ENCODE peak calls at places on chromosome 20, in five cellular contexts. S, A, D, V and P are unnamed samples.

GRCh38 chr20:63121749-63122405 is 94.1 kb downstream of the YTHDF1 start:
- DNase-seq in D (no peak), A (no peak), V (no peak), S (no peak), P (no peak)

GRCh38 chr20:4082406-4083102 is 67.2 kb upstream of the RNF24 start:
- DNase-seq in S (peak), A (peak), V (peak), D (peak), P (no peak)

GRCh38 chr20:55579802-55580201 is 425.5 kb downstream of the CBLN4 start:
- DNase-seq in S (peak), A (no peak), D (no peak), V (no peak), P (no peak)

GRCh38 chr20:23451956-23452487 is 654 bp downstream of the CST11 start:
- DNase-seq in D (no peak), V (no peak), S (no peak), A (no peak), P (no peak)

GRCh38 chr20:31861346-31862156 is 8.8 kb downstream of the DUSP15 start:
- DNase-seq in S (no peak), D (peak), V (peak), A (peak), P (peak)

GRCh38 chr20:37237656-37238055 is 24.0 kb downstream of the GHRH start:
- DNase-seq in V (no peak), S (no peak), A (no peak), D (no peak), P (no peak)

GRCh38 chr20:42392417-42392816 is 774.2 kb upstream of the CHD6 start:
- DNase-seq in V (no peak), D (no peak), A (no peak), S (no peak), P (no peak)

GRCh38 chr20:41664584-41664983 is 46.4 kb upstream of the CHD6 start:
- DNase-seq in S (no peak), D (peak), V (no peak), A (peak), P (no peak)

GRCh38 chr20:42530855-42531674 is 658.6 kb downstream of the PTPRT start:
- DNase-seq in D (no peak), A (peak), S (no peak), V (no peak), P (peak)

GRCh38 chr20:18279231-18279630 is 9.1 kb upstream of the ZNF133 start:
- DNase-seq in D (no peak), A (no peak), V (no peak), S (no peak), P (no peak)

GRCh38 chr20:8363970-8364733 is 232.1 kb downstream of the PLCB1 start:
- DNase-seq in S (no peak), D (no peak), A (no peak), V (no peak), P (no peak)

GRCh38 chr20:55567826-55568225 is 437.5 kb downstream of the CBLN4 start:
- DNase-seq in A (no peak), S (no peak), V (no peak), D (no peak), P (no peak)

GRCh38 chr20:10004900-10005299 is 29.9 kb upstream of the ANKEF1 start:
- DNase-seq in A (peak), D (no peak), S (no peak), V (no peak), P (no peak)

GRCh38 chr20:45924391-45925261 is 9.9 kb upstream of the PCIF1 start:
- DNase-seq in A (peak), V (no peak), S (peak), D (peak), P (no peak)

GRCh38 chr20:62668441-62669027 is 26.2 kb downstream of the SLCO4A1 start:
- DNase-seq in A (peak), V (peak), D (peak), S (peak), P (peak)

GRCh38 chr20:50980071-50980681 is 21.6 kb downstream of the MOCS3 start:
- DNase-seq in A (peak), S (peak), V (no peak), D (peak), P (no peak)

DNA sequence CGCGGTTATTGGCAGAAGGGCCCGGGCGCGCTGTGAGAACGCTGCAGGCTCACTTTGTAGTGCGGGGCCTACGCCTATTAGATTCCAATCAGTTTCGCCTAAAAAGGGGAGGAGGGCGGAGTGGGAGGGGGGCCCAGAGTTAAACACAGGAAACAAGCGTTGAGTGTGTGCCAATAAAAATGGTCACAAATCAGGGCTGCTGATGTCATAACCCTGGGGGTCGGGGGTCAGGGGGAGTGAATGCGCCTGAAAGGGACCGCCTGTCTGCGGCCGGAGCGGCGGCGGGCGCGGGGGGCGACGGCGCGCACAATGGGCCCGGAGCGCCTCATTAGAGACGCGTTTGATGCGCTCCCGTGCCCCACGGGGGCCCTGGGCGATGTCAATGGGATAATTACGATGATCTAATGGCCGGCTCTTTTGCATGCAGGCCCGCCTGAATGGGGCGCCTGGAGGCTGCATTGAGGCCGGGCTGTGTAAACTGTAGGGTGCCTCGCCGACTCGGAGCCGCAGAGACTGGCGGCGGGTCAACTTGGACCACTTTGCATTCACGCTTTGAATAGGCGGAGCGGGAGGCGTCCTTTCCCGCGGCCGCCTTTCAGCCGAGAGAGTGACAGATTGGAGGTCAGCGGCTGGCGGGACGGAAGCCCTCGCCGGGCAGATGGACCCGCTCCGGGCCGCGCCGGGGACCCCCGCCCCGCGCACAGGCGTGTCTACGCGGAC is 296.0 kb downstream of the TFAP2C start:
- DNase-seq in S (no peak), D (no peak), A (no peak), V (no peak), P (no peak)
- H3K4me3 ChIP-seq in S (no peak), D (no peak), A (peak), V (no peak), P (no peak)

DNA sequence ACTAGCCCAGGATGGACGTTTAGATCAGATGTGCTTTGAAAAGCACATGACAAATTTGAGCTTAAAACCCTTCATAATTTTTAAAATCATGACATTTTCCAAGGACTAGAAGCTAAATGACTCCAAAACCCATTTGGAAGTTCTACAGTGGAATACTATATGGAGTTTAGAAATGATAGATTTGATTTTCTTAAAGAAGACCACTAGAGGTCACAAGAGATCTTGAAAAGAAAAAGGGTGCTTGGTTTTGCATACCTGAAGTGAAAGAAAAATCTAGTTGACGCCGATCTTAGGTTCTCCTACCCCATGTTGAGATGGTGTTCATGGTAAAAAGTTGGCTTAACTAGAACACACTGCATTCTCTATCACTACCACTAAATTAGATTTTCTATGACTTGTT is 31.5 kb downstream of the CFAP61 start:
- DNase-seq in A (peak), V (no peak), D (peak), S (peak), P (no peak)
- TF ChIP-seq CTCF in A (peak), V (peak), D (peak), S (peak), P (peak)

DNA sequence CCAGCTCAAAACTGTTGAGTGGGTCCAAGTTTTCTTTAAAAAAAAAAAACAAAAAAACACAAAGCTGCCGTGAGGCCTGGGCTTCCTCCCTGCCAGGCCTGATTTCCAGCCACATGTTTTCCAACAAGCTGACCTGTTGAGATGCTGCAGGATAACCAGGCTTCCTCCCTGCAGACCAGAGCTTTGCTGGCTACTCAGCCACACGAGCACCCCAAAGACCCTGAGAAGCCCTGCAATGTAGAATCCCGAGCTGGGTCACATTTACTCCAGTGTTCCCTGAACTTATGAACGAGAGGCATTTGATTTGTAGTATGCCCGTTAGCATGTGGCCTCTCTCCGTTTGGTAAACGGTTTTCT is 3.9 kb downstream of the SIRPA start:
- DNase-seq in D (no peak), V (no peak), A (no peak), S (no peak), P (no peak)
- H3K4me3 ChIP-seq in D (no peak), V (no peak), A (no peak), S (no peak), P (no peak)

GRCh38 chr20:57030611-57031600 is 235.5 kb downstream of the BMP7 start:
- DNase-seq in D (no peak), S (peak), A (peak), V (no peak), P (no peak)
- TF ChIP-seq CTCF in D (no peak), S (no peak), A (no peak), V (no peak), P (no peak)

GRCh38 chr20:58497076-58497665 is 18.0 kb downstream of the APCDD1L start:
- DNase-seq in V (no peak), S (no peak), D (no peak), A (no peak), P (no peak)

GRCh38 chr20:58496429-58496769 is 18.8 kb downstream of the APCDD1L start:
- DNase-seq in V (no peak), A (no peak), D (no peak), S (no peak), P (no peak)

GRCh38 chr20:58492795-58493538 is 22.2 kb downstream of the APCDD1L start:
- DNase-seq in D (no peak), V (no peak), A (no peak), S (no peak), P (no peak)

GRCh38 chr20:58495623-58496428 is 19.4 kb downstream of the APCDD1L start:
- DNase-seq in S (no peak), D (no peak), V (no peak), A (no peak), P (no peak)

GRCh38 chr20:58494923-58495622 is 20.1 kb downstream of the APCDD1L start:
- DNase-seq in V (no peak), S (no peak), A (no peak), D (no peak), P (no peak)
- H3K4me3 ChIP-seq in V (no peak), S (no peak), A (no peak), D (no peak), P (no peak)

GRCh38 chr20:38658879-38659612 is 57.4 kb downstream of the ARHGAP40 start:
- DNase-seq in S (no peak), A (peak), D (no peak), V (no peak), P (peak)
- TF ChIP-seq CTCF in S (peak), A (peak), D (peak), V (peak), P (peak)

DNA sequence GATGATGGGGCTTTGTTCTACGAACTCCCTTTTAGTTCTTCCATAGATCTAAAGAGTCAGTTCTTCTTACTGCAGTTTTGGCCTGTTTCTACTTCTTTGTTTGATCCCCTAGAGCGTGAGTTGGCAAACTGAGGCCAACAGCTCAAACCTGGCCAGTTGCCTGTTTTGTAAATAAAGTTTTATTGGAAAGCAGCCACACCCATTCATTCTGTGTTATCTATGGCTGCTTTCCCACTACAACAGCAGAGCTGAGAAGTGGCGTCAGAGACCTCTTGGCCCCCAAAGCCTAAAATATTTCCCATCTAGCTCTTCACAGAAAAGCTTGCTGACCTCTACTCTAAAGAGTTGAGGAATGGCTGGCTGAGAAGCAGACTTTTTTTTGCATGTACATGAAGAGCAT is 52.2 kb downstream of the EYA2 start:
- DNase-seq in D (peak), A (peak), V (no peak), S (peak), P (no peak)
- H3K4me3 ChIP-seq in D (no peak), A (no peak), V (no peak), S (no peak), P (no peak)

DNA sequence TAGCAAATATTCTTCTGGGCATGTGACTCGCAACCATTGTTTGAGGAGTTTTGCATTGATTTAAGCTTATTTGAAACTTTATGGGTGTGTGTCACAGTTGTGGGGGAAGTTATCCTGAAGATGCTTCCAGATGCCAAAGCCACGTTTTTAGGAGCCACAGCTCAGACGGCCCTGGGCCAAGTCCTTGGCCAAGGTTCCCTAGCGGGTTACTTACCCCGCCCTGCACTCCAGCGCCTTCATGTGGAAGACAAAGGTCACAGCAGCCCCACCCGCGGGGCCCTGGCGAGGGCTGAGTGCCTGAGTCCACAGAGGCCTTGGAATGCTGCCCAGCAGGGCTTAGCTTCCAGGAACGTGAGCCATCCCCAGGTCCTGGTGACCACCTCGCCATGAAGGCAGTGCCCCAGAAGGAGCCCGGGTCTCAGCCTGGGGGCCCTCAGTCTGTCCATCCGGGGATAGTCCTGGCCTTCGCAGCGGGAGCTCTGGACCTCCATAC is 308.3 kb downstream of the CDH4 start:
- DNase-seq in V (no peak), D (peak), A (peak), S (peak), P (peak)
- TF ChIP-seq CTCF in V (no peak), D (no peak), A (peak), S (peak), P (peak)

GRCh38 chr20:49283703-49284625 is 6.1 kb upstream of the ZNFX1 start:
- DNase-seq in V (no peak), D (no peak), A (no peak), S (no peak), P (no peak)

GRCh38 chr20:49282584-49283171 is 4.8 kb upstream of the ZNFX1 start:
- DNase-seq in V (no peak), D (no peak), S (no peak), A (no peak), P (no peak)

GRCh38 chr20:49284818-49285217 is 7.0 kb upstream of the ZNFX1 start:
- DNase-seq in S (no peak), A (no peak), D (no peak), V (no peak), P (no peak)

GRCh38 chr20:49281913-49282467 is 4.1 kb upstream of the ZNFX1 start:
- DNase-seq in D (no peak), V (no peak), S (no peak), A (no peak), P (no peak)

GRCh38 chr20:49283176-49283702 is 5.4 kb upstream of the ZNFX1 start:
- DNase-seq in D (no peak), V (no peak), S (no peak), A (no peak), P (no peak)
- H3K4me3 ChIP-seq in D (peak), V (no peak), S (peak), A (peak), P (no peak)